ENCODE peak calls at places on chromosome 4, in five cellular contexts. L, Q, S, K and A are unnamed samples.

GRCh38 chr4:52659722-52660261 is 691 bp upstream of the USP46 start:
- DNase-seq in K (peak; percentile 70), S (peak; percentile 8), L (peak; percentile 15), Q (peak; percentile 49), A (no peak)

GRCh38 chr4:72770708-72771107 is 201.7 kb upstream of the ADAMTS3 start:
- DNase-seq in K (no peak), S (no peak), L (no peak), Q (no peak), A (no peak)

GRCh38 chr4:174437756-174438155 is 84.5 kb downstream of the HPGD start:
- DNase-seq in L (no peak), Q (no peak), S (no peak), K (no peak), A (no peak)

GRCh38 chr4:7135389-7135746 is 57.0 kb upstream of the SORCS2 start:
- DNase-seq in K (no peak), Q (no peak), S (no peak), L (no peak), A (peak; percentile 55)

GRCh38 chr4:48570646-48571220 is 80.7 kb downstream of the ZAR1 start:
- DNase-seq in Q (no peak), K (no peak), S (no peak), L (no peak), A (peak; percentile 76)

GRCh38 chr4:8289956-8290700 is 20.6 kb downstream of the HTRA3 start:
- DNase-seq in L (no peak), S (no peak), K (no peak), Q (no peak), A (no peak)

GRCh38 chr4:78056265-78057129 is 626 bp upstream of the FRAS1 start:
- DNase-seq in K (peak; percentile 75), Q (peak; percentile 10), L (peak; percentile 92), S (peak; percentile 61), A (peak; percentile 24)

GRCh38 chr4:2259036-2259540 is 2.8 kb downstream of the MXD4 start:
- DNase-seq in L (no peak), S (no peak), K (no peak), Q (no peak), A (no peak)

GRCh38 chr4:29566371-29566770 is 1153.8 kb upstream of the PCDH7 start:
- DNase-seq in Q (no peak), L (no peak), K (no peak), S (no peak), A (no peak)

GRCh38 chr4:8029689-8030088 is 90.0 kb upstream of the AFAP1 start:
- DNase-seq in K (no peak), L (no peak), Q (no peak), S (no peak), A (no peak)

GRCh38 chr4:137474711-137475301 is 57.5 kb downstream of the PCDH18 start:
- DNase-seq in S (no peak), Q (no peak), K (peak; percentile 62), L (no peak), A (peak; percentile 70)

GRCh38 chr4:84623661-84624060 is 40.7 kb downstream of the CDS1 start:
- DNase-seq in S (no peak), K (no peak), Q (no peak), L (no peak), A (no peak)

GRCh38 chr4:84937381-84937977 is 29.0 kb downstream of the WDFY3 start:
- DNase-seq in Q (no peak), S (no peak), L (no peak), K (no peak), A (no peak)

GRCh38 chr4:138192113-138192512 is 50.0 kb downstream of the SLC7A11 start:
- DNase-seq in S (peak; percentile 31), K (no peak), Q (peak; percentile 12), L (peak; percentile 68), A (peak; percentile 67)

GRCh38 chr4:158824425-158825274 is 55.8 kb downstream of the FNIP2 start:
- DNase-seq in S (no peak), K (peak; percentile 32), Q (no peak), L (no peak), A (peak; percentile 17)

GRCh38 chr4:125317526-125317880 is 2.7 kb downstream of the FAT4 start:
- DNase-seq in K (peak; percentile 57), S (peak; percentile 18), Q (no peak), L (no peak), A (peak; percentile 54)

GRCh38 chr4:31045151-31045550 is 325.0 kb downstream of the PCDH7 start:
- DNase-seq in L (no peak), S (no peak), K (no peak), Q (no peak), A (no peak)

GRCh38 chr4:7784131-7784870 is 155.4 kb downstream of the AFAP1 start:
- DNase-seq in Q (no peak), K (no peak), L (no peak), S (no peak), A (no peak)

GRCh38 chr4:47510506-47511143 is 25.6 kb downstream of the ATP10D start:
- DNase-seq in S (no peak), K (no peak), L (no peak), Q (no peak), A (peak; percentile 43)

GRCh38 chr4:105057370-105058096 is 89.1 kb upstream of the TET2 start:
- DNase-seq in K (no peak), L (no peak), Q (no peak), S (no peak), A (no peak)

GRCh38 chr4:25133132-25133531 is 27.1 kb downstream of the SEPSECS start:
- DNase-seq in S (no peak), K (no peak), Q (no peak), L (peak; percentile 80), A (no peak)

GRCh38 chr4:15478724-15479088 is 9.0 kb downstream of the CC2D2A start:
- DNase-seq in S (peak; percentile 3), Q (no peak), K (no peak), L (no peak), A (no peak)

GRCh38 chr4:23648846-23649596 is 240.8 kb downstream of the PPARGC1A start:
- DNase-seq in L (no peak), S (no peak), Q (no peak), K (no peak), A (no peak)

GRCh38 chr4:55395218-55395528 is 584 bp upstream of the TMEM165 start:
- DNase-seq in Q (no peak), K (no peak), S (no peak), L (no peak), A (no peak)

GRCh38 chr4:55395529-55396304 is at the start of gene TMEM165:
- DNase-seq in S (peak; percentile 67), Q (peak; percentile 96), L (peak; percentile 77), K (peak; percentile 95), A (peak; percentile 79)

GRCh38 chr4:55397024-55397520 is 1.3 kb downstream of the TMEM165 start:
- DNase-seq in S (no peak), L (no peak), K (peak; percentile 57), Q (no peak), A (no peak)

GRCh38 chr4:55396305-55397023 is 707 bp downstream of the TMEM165 start:
- DNase-seq in L (peak; percentile 31), Q (peak; percentile 58), S (peak; percentile 25), K (peak; percentile 79), A (peak; percentile 38)

DNA sequence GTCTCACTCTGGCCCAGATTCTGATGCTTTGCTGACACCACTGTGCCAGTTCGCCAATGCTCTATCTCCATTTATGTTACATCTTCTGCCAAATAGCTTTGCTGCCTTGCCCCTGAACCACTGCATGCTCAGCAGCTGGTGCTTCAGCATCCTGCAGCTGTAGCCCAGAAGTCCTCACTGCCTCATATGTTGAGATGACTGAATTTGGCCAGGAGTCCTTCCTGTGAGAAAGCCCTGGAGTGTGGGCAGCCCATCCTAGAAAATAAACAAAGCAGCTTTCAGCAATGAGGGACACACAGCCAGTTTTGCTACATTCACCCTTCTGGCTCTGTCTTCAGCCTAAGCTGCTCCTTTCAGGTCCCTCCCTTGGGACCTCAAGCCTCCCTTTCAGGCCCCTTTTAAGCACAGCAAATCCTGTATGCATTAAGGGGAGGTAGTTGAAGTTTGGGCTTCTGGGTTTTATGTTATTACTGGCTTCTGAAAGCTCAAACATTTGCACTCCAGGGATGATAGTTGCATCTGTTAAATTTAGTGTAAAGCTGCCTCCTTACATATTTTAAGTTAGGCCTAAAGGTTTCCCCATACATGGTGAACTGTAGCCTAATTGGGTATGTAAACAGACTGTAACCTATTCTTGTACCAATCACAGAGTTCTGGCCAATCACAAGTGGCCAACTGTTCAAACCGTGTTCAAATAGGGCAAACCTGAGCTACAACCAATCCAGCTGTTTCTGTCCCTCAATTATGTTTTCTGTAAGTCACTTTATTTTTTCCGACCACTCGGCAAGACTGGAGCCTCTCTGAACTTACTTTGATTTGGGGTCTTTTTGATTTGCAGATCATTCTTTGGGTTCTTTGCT is 2.1 kb upstream of the TMEM165 start:
- DNase-seq in L (no peak), Q (no peak), K (no peak), S (no peak), A (peak; percentile 85)
- TF ChIP-seq SMC3 in L (no peak), Q (no peak), K (no peak), S (no peak), A (no peak)

GRCh38 chr4:119103263-119103662 is 32.4 kb upstream of the MYOZ2 start:
- DNase-seq in Q (no peak), S (peak; percentile 69), L (peak; percentile 31), K (no peak), A (peak; percentile 99)
- TF ChIP-seq SMC3 in Q (no peak), S (peak; percentile 35), L (no peak), K (no peak), A (no peak)

DNA sequence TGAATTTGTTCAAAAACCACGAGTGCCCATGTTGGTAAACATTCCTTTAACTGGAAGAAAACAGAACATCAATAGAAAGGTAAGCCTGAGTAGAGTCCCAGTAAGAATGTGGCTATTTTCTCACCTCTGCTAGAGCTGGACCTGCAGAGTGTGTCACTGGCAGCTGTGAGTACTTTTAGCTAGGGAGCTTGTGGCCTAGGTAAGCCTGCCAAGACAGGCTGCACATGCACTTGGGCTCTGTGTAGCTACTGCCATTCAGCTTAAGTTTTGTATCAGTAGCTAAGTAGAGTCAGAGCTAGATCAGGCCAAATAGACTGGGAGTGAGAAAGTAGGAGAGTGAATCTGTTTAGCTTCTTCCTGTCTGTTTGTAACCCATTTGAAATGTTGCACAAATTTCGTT is 35.3 kb downstream of the RBPJ start:
- DNase-seq in K (no peak), L (no peak), S (no peak), Q (no peak), A (peak; percentile 40)
- TF ChIP-seq SMC3 in K (no peak), L (no peak), S (no peak), Q (no peak), A (no peak)

GRCh38 chr4:106587558-106587957 is 219.0 kb upstream of the GIMD1 start:
- DNase-seq in Q (no peak), S (no peak), L (no peak), K (no peak), A (peak; percentile 67)
- TF ChIP-seq SMC3 in Q (no peak), S (no peak), L (no peak), K (no peak), A (no peak)